ENCODE peak calls at places on chromosome 16, in seven cellular contexts. H is colonic mucosa; F is psoas muscle; C is GM10248; K is T-helper 1 cell; O is KBM-7; Q is effector CD4-positive, alpha-beta T cell. M is an unnamed sample.

GRCh38 chr16:63361032-63361624 is 1324.9 kb upstream of the CDH8 start:
- DNase-seq in K (no peak), C (peak), H (peak), O (peak), Q (no peak), F (no peak), M (no peak)

GRCh38 chr16:90002759-90003158 is 16.5 kb downstream of the DBNDD1 start:
- DNase-seq in H (no peak), K (no peak), C (no peak), Q (no peak), F (peak), O (no peak), M (no peak)

GRCh38 chr16:29745853-29746345 is at the start of gene C16orf54:
- DNase-seq in C (peak), H (peak), K (peak), F (peak), Q (peak), O (peak), M (peak)

GRCh38 chr16:49658066-49658465 is 197.8 kb downstream of the ZNF423 start:
- DNase-seq in H (no peak), O (no peak), Q (no peak), F (no peak), K (no peak), C (no peak), M (no peak)

GRCh38 chr16:28180660-28181556 is 30.9 kb downstream of the XPO6 start:
- DNase-seq in H (no peak), Q (no peak), K (no peak), C (no peak), O (peak), F (no peak), M (no peak)

GRCh38 chr16:86319871-86320270 is 190.5 kb upstream of the FOXF1 start:
- DNase-seq in Q (no peak), F (no peak), H (no peak), C (no peak), K (no peak), O (no peak), M (no peak)

GRCh38 chr16:88773812-88774291 is 11.2 kb downstream of the PIEZO1 start:
- DNase-seq in K (no peak), O (no peak), Q (no peak), C (no peak), F (peak), H (peak), M (no peak)

GRCh38 chr16:88939814-88940195 is 37.2 kb downstream of the CBFA2T3 start:
- DNase-seq in H (no peak), Q (no peak), K (no peak), O (no peak), F (peak), C (no peak), M (no peak)

GRCh38 chr16:55703003-55704001 is 47.5 kb downstream of the SLC6A2 start:
- DNase-seq in O (peak), C (peak), K (no peak), F (no peak), Q (no peak), H (peak), M (no peak)

GRCh38 chr16:17850626-17851265 is 380.0 kb upstream of the XYLT1 start:
- DNase-seq in C (no peak), F (no peak), K (no peak), O (no peak), H (no peak), Q (no peak), M (no peak)

GRCh38 chr16:46763147-46763546 is 15.0 kb upstream of the MYLK3 start:
- DNase-seq in Q (no peak), K (no peak), F (peak), O (peak), C (no peak), H (no peak), M (no peak)

GRCh38 chr16:89110641-89111040 is 17.0 kb downstream of the ACSF3 start:
- DNase-seq in H (no peak), O (no peak), F (no peak), Q (no peak), K (no peak), C (no peak), M (no peak)

GRCh38 chr16:57818377-57819055 is 16.2 kb upstream of the KIFC3 start:
- DNase-seq in C (no peak), Q (no peak), H (no peak), O (no peak), F (peak), K (no peak), M (no peak)

GRCh38 chr16:931651-932500 is 38.9 kb downstream of the LMF1 start:
- DNase-seq in O (no peak), Q (no peak), F (peak), C (no peak), H (no peak), K (no peak), M (no peak)

GRCh38 chr16:82240111-82240510 is 70.1 kb upstream of the MPHOSPH6 start:
- DNase-seq in Q (no peak), O (no peak), H (no peak), C (no peak), K (no peak), F (no peak), M (no peak)

GRCh38 chr16:4410335-4411075 is 5.9 kb downstream of the CORO7 start:
- DNase-seq in F (no peak), Q (no peak), O (no peak), H (peak), C (no peak), K (no peak), M (no peak)

GRCh38 chr16:69762843-69763556 is 868 bp downstream of the WWP2 start:
- DNase-seq in F (no peak), O (peak), C (no peak), H (peak), Q (peak), K (no peak), M (no peak)

GRCh38 chr16:27784351-27785306 is 234.7 kb downstream of the KATNIP start:
- DNase-seq in C (no peak), K (no peak), O (no peak), F (no peak), Q (no peak), H (no peak), M (no peak)

GRCh38 chr16:67943619-67944503 is at the start of gene LCAT:
- DNase-seq in O (no peak), Q (no peak), H (no peak), F (peak), K (no peak), C (no peak), M (no peak)

GRCh38 chr16:66474750-66475199 is 47.7 kb downstream of the BEAN1 start:
- DNase-seq in C (peak), K (no peak), Q (peak), F (no peak), H (no peak), O (peak), M (peak)

GRCh38 chr16:68368602-68368944 is 57.8 kb downstream of the PRMT7 start:
- DNase-seq in K (no peak), C (peak), F (no peak), Q (no peak), H (no peak), O (no peak), M (no peak)